ENCODE peak calls at places on chromosomes 6 and 20, in eight cellular contexts. One of them, this sample, is unnamed.

GRCh38 chr6:53517021-53517420 is 27.9 kb downstream of the GCLC start:
- DNase-seq in amniotic stem cell: no peak
- DNase-seq in ELR: peak; percentile 66
- DNase-seq in aorta: no peak
- DNase-seq in heart left ventricle: no peak
- DNase-seq in right cardiac atrium: no peak
- DNase-seq in B cell: no peak
- DNase-seq in RCC 7860: no peak
- DNase-seq in this sample: no peak

GRCh38 chr6:145544031-145544430 is 191.3 kb downstream of the EPM2A start:
- DNase-seq in amniotic stem cell: no peak
- DNase-seq in ELR: peak; percentile 90
- DNase-seq in aorta: no peak
- DNase-seq in heart left ventricle: no peak
- DNase-seq in right cardiac atrium: peak; percentile 9
- DNase-seq in B cell: no peak
- DNase-seq in RCC 7860: peak; percentile 18
- DNase-seq in this sample: no peak

GRCh38 chr6:39102024-39102820 is 12.8 kb downstream of the SAYSD1 start:
- DNase-seq in amniotic stem cell: no peak
- DNase-seq in ELR: peak; percentile 50
- DNase-seq in aorta: no peak
- DNase-seq in heart left ventricle: no peak
- DNase-seq in right cardiac atrium: peak; percentile 52
- DNase-seq in B cell: no peak
- DNase-seq in RCC 7860: no peak
- DNase-seq in this sample: peak; percentile 22

GRCh38 chr20:3563548-3564177 is 92.8 kb downstream of the ATRN start:
- DNase-seq in amniotic stem cell: peak; percentile 41
- DNase-seq in ELR: peak; percentile 66
- DNase-seq in aorta: no peak
- DNase-seq in heart left ventricle: no peak
- DNase-seq in right cardiac atrium: no peak
- DNase-seq in B cell: no peak
- DNase-seq in RCC 7860: peak; percentile 21
- DNase-seq in this sample: no peak

GRCh38 chr6:101489456-101489855 is 95.9 kb downstream of the GRIK2 start:
- DNase-seq in amniotic stem cell: no peak
- DNase-seq in ELR: no peak
- DNase-seq in aorta: no peak
- DNase-seq in heart left ventricle: no peak
- DNase-seq in right cardiac atrium: no peak
- DNase-seq in B cell: no peak
- DNase-seq in RCC 7860: no peak
- DNase-seq in this sample: no peak

GRCh38 chr20:32562495-32562911 is 22.6 kb downstream of the NOL4L start:
- DNase-seq in amniotic stem cell: no peak
- DNase-seq in ELR: no peak
- DNase-seq in aorta: no peak
- DNase-seq in heart left ventricle: no peak
- DNase-seq in right cardiac atrium: no peak
- DNase-seq in B cell: no peak
- DNase-seq in RCC 7860: no peak
- DNase-seq in this sample: no peak

GRCh38 chr6:125906158-125906998 is 50.2 kb upstream of the HINT3 start:
- DNase-seq in amniotic stem cell: no peak
- DNase-seq in ELR: peak; percentile 59
- DNase-seq in aorta: peak; percentile 57
- DNase-seq in heart left ventricle: no peak
- DNase-seq in right cardiac atrium: peak; percentile 33
- DNase-seq in B cell: no peak
- DNase-seq in RCC 7860: no peak
- DNase-seq in this sample: no peak

GRCh38 chr6:109922851-109923250 is 55.3 kb upstream of the GPR6 start:
- DNase-seq in amniotic stem cell: no peak
- DNase-seq in ELR: no peak
- DNase-seq in aorta: no peak
- DNase-seq in heart left ventricle: no peak
- DNase-seq in right cardiac atrium: no peak
- DNase-seq in B cell: no peak
- DNase-seq in RCC 7860: no peak
- DNase-seq in this sample: no peak

GRCh38 chr20:44247676-44248419 is 740 bp downstream of the GDAP1L1 start:
- DNase-seq in amniotic stem cell: no peak
- DNase-seq in ELR: peak; percentile 62
- DNase-seq in aorta: no peak
- DNase-seq in heart left ventricle: peak; percentile 71
- DNase-seq in right cardiac atrium: peak; percentile 46
- DNase-seq in B cell: no peak
- DNase-seq in RCC 7860: no peak
- DNase-seq in this sample: no peak

GRCh38 chr20:688809-689208 is 13.2 kb upstream of the SCRT2 start:
- DNase-seq in amniotic stem cell: no peak
- DNase-seq in ELR: peak; percentile 42
- DNase-seq in aorta: no peak
- DNase-seq in heart left ventricle: no peak
- DNase-seq in right cardiac atrium: no peak
- DNase-seq in B cell: no peak
- DNase-seq in RCC 7860: peak; percentile 8
- DNase-seq in this sample: no peak